ENCODE peak calls at places on chromosomes 6 and 20, in six cellular contexts. R is ovary, O is endothelial cell of umbilical vein, N is uterus, J is suprapubic skin, W is transverse colon. Y is an unnamed sample.

GRCh38 chr6:31718294-31718693 is 3.1 kb downstream of the LY6G6D start:
- DNase-seq in R (no peak), O (no peak), N (no peak), J (no peak), W (peak; percentile 78), Y (no peak)

GRCh38 chr20:38935967-38936407 is 9.8 kb downstream of the FAM83D start:
- DNase-seq in R (no peak), O (peak; percentile 42), N (no peak), J (no peak), W (no peak), Y (no peak)

GRCh38 chr6:37049990-37050853 is 44.8 kb downstream of the FGD2 start:
- DNase-seq in R (no peak), O (no peak), N (peak; percentile 42), J (no peak), W (peak; percentile 77), Y (no peak)

GRCh38 chr6:9851541-9852380 is 563.1 kb downstream of the TFAP2A start:
- DNase-seq in R (no peak), O (no peak), N (no peak), J (no peak), W (no peak), Y (no peak)

GRCh38 chr20:44979090-44979621 is 12.8 kb downstream of the STK4 start:
- DNase-seq in R (no peak), O (no peak), N (no peak), J (no peak), W (peak; percentile 46), Y (no peak)

GRCh38 chr6:10478187-10479040 is 42.7 kb upstream of the GCNT2 start:
- DNase-seq in R (no peak), O (peak; percentile 52), N (no peak), J (no peak), W (no peak), Y (no peak)

GRCh38 chr20:43178079-43178478 is 11.6 kb downstream of the PTPRT start:
- DNase-seq in R (no peak), O (no peak), N (no peak), J (no peak), W (no peak), Y (no peak)

GRCh38 chr6:13319891-13320564 is 8.3 kb downstream of the TBC1D7 start:
- DNase-seq in R (no peak), O (no peak), N (no peak), J (no peak), W (no peak), Y (no peak)

GRCh38 chr6:15096894-15097837 is 148.7 kb upstream of the JARID2 start:
- DNase-seq in R (no peak), O (no peak), N (no peak), J (no peak), W (no peak), Y (no peak)

GRCh38 chr6:21277601-21278043 is 315.9 kb upstream of the SOX4 start:
- DNase-seq in R (no peak), O (no peak), N (no peak), J (no peak), W (no peak), Y (no peak)

GRCh38 chr6:100538086-100538485 is 73.4 kb upstream of the SIM1 start:
- DNase-seq in R (no peak), O (peak; percentile 73), N (no peak), J (no peak), W (no peak), Y (no peak)

GRCh38 chr20:55514498-55514897 is 490.8 kb downstream of the CBLN4 start:
- DNase-seq in R (no peak), O (no peak), N (no peak), J (no peak), W (no peak), Y (no peak)

GRCh38 chr6:16494781-16495180 is 256.4 kb downstream of the GMPR start:
- DNase-seq in R (no peak), O (no peak), N (no peak), J (no peak), W (peak; percentile 30), Y (no peak)

GRCh38 chr6:162857321-162857720 is 129.5 kb downstream of the PACRG start:
- DNase-seq in R (no peak), O (no peak), N (no peak), J (no peak), W (no peak), Y (no peak)

GRCh38 chr6:87925373-87926060 is 122.1 kb upstream of the SPACA1 start:
- DNase-seq in R (no peak), O (no peak), N (no peak), J (no peak), W (peak; percentile 55), Y (no peak)

GRCh38 chr6:163951990-163952389 is 537.5 kb downstream of the QKI start:
- DNase-seq in R (no peak), O (no peak), N (no peak), J (no peak), W (no peak), Y (no peak)

GRCh38 chr6:96837138-96837971 is at the start of gene GPR63:
- DNase-seq in R (peak; percentile 55), O (peak; percentile 24), N (peak; percentile 56), J (peak; percentile 80), W (peak; percentile 82), Y (peak; percentile 18)

GRCh38 chr20:43316271-43316670 is 126.6 kb upstream of the PTPRT start:
- DNase-seq in R (no peak), O (no peak), N (no peak), J (no peak), W (no peak), Y (no peak)

GRCh38 chr6:56399250-56399671 is 151.9 kb upstream of the COL21A1 start:
- DNase-seq in R (no peak), O (no peak), N (no peak), J (no peak), W (no peak), Y (no peak)

GRCh38 chr20:38272961-38273360 is 12.4 kb upstream of the KIAA1755 start:
- DNase-seq in R (no peak), O (peak; percentile 61), N (peak; percentile 38), J (peak; percentile 20), W (no peak), Y (no peak)

DNA sequence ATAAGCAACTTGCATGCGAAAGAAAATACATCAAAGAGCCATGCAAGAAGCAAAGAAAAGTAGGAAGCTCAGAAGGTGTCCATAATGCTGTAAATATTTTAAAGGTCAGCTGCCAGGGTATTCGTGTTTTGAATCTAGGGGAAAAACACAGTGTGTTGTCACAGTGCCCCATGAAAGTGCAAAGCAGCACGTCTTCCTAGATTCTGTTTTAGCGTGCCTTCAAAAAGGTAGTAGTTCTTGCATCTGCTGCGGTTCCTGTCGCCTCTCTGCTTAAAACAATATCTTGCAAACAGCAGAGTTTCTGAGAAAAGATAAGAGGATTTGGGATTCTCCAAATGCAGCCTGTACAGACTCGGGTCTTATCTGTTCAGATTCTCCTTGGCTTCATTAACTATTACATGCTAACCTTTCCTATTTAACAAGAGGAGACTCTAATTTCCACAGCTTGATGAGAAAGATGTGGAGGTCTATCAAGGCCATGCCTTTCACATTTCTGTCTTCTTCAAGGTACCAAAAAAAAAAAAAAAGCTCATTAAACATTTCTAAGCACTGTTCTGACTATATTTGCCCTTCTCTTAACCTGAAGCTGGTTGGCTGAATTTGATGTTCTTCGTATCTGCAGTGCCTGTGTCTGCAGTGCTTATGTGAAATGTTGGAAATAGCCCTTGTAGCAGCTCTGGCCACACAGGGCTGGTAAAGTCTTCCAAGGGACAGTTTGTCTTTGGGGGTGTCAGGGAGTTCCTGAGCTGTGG is 297.5 kb downstream of the ADGB start:
- DNase-seq in R (no peak), O (no peak), N (no peak), J (no peak), W (no peak), Y (no peak)
- TF ChIP-seq POLR2A in R (no peak), O (no peak), N (no peak), J (no peak), W (no peak), Y (no peak)

GRCh38 chr6:43972915-43973304 is 154.3 kb downstream of the MRPL14 start:
- DNase-seq in R (peak; percentile 64), O (peak; percentile 72), N (peak; percentile 78), J (no peak), W (peak; percentile 58), Y (no peak)

GRCh38 chr6:43971776-43972126 is 155.5 kb downstream of the MRPL14 start:
- DNase-seq in R (no peak), O (no peak), N (no peak), J (no peak), W (no peak), Y (no peak)

GRCh38 chr6:43974643-43975235 is 152.5 kb downstream of the MRPL14 start:
- DNase-seq in R (no peak), O (no peak), N (no peak), J (no peak), W (no peak), Y (no peak)

GRCh38 chr6:43972179-43972914 is 154.9 kb downstream of the MRPL14 start:
- DNase-seq in R (no peak), O (no peak), N (peak; percentile 54), J (no peak), W (no peak), Y (no peak)

GRCh38 chr6:43973351-43973750 is 153.9 kb downstream of the MRPL14 start:
- DNase-seq in R (no peak), O (no peak), N (no peak), J (peak; percentile 59), W (no peak), Y (no peak)
- TF ChIP-seq POLR2A in R (no peak), O (no peak), N (no peak), J (no peak), W (no peak), Y (no peak)

DNA sequence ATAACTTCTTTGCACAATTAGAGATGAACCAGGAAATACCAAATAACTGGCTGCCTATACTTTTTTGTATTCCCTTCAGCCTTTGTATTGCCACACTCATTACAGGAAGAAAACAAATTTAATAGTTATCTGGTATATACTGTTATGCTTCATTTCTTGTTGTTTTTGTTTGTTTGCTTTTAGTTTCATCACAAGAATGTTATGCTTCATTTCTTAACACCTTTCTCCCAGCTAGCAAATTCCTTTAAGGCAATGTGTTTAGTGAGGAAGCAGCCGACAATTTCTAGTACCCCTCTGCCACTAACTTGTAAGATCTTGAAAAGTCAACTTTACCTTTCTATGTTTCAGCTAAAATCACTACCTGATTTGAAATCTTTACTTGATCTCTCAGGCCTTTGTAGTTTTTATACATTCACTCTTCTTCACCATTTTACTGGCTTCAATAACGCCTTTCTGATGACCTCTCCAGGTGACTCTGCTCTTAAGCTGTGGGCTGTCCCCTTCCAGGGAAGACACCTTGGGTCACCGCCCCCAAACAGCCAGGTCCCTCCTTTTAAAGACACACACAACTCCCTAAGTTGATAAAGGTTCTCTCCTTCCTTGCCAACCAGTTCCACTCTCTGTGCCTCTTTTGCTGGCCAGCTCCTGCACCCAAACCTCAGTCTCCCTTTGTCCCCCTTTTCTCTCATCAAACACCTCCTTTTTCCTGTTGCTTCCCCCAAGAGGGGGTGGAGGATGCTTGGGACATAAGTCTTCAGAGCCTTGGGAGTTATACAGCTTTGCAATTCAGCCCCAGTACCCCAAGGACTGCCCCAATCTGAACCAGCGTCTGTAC is 1.2 kb downstream of the NCOA6 start:
- DNase-seq in R (peak; percentile 19), O (peak; percentile 57), N (peak; percentile 40), J (peak; percentile 83), W (peak; percentile 89), Y (peak; percentile 19)
- TF ChIP-seq POLR2A in R (no peak), O (no peak), N (no peak), J (no peak), W (peak; percentile 96), Y (no peak)

GRCh38 chr6:158293122-158293521 is 19.1 kb upstream of the TULP4 start:
- DNase-seq in R (no peak), O (no peak), N (no peak), J (no peak), W (no peak), Y (no peak)
- TF ChIP-seq POLR2A in R (no peak), O (no peak), N (no peak), J (no peak), W (no peak), Y (no peak)